ENCODE peak calls at places on chromosomes 16 and 17, in seven cellular contexts. M, T, Y, G, U, N and F are unnamed samples.

GRCh38 chr17:32998893-32999240 is 7.2 kb downstream of the SPACA3 start:
- DNase-seq in G (no peak), M (no peak), U (no peak), N (no peak), T (no peak), Y (no peak), F (peak; percentile 85)

GRCh38 chr17:28733346-28733745 is 4.8 kb downstream of the NEK8 start:
- DNase-seq in M (no peak), T (no peak), U (no peak), Y (no peak), N (no peak), G (no peak), F (no peak)

GRCh38 chr17:14942511-14943185 is 322.5 kb downstream of the PMP22 start:
- DNase-seq in T (no peak), Y (no peak), U (no peak), M (no peak), G (no peak), N (no peak), F (no peak)

GRCh38 chr16:78967948-78968347 is 632.6 kb downstream of the MAF start:
- DNase-seq in Y (no peak), G (no peak), T (no peak), M (no peak), U (no peak), N (no peak), F (no peak)

GRCh38 chr17:79324219-79324618 is 249.6 kb downstream of the ENGASE start:
- DNase-seq in G (no peak), U (no peak), T (no peak), Y (no peak), M (no peak), N (no peak), F (no peak)

GRCh38 chr17:39678340-39679116 is 9.3 kb downstream of the PGAP3 start:
- DNase-seq in N (no peak), M (no peak), T (no peak), U (peak; percentile 67), Y (no peak), G (no peak), F (no peak)

GRCh38 chr17:2955931-2956582 is 107.3 kb downstream of the OR1D5 start:
- DNase-seq in Y (no peak), M (no peak), N (no peak), U (peak; percentile 39), G (no peak), T (no peak), F (no peak)

GRCh38 chr16:6018848-6019489 is 921.4 kb upstream of the EEF2KMT start:
- DNase-seq in M (no peak), Y (no peak), G (peak; percentile 52), U (no peak), N (peak; percentile 29), T (no peak), F (no peak)

GRCh38 chr17:7208027-7208571 is 11.5 kb downstream of the DLG4 start:
- DNase-seq in T (no peak), N (no peak), Y (no peak), U (no peak), M (no peak), G (peak; percentile 71), F (no peak)

GRCh38 chr17:67157732-67158639 is 87.0 kb downstream of the HELZ start:
- DNase-seq in G (no peak), M (peak; percentile 41), U (peak; percentile 49), T (no peak), N (no peak), Y (peak; percentile 22), F (peak; percentile 64)

GRCh38 chr16:28179354-28179753 is 32.4 kb downstream of the XPO6 start:
- DNase-seq in U (no peak), N (no peak), Y (no peak), M (no peak), G (no peak), T (no peak), F (peak; percentile 12)

GRCh38 chr16:49734330-49734729 is 121.6 kb downstream of the ZNF423 start:
- DNase-seq in T (no peak), U (no peak), N (no peak), G (no peak), M (no peak), Y (no peak), F (no peak)

GRCh38 chr16:58638148-58639036 is 8.8 kb upstream of the CNOT1 start:
- DNase-seq in G (no peak), U (peak; percentile 61), T (no peak), Y (no peak), M (no peak), N (no peak), F (peak; percentile 87)

GRCh38 chr17:66222772-66223350 is 6.4 kb downstream of the APOH start:
- DNase-seq in U (no peak), M (no peak), T (no peak), Y (no peak), N (no peak), G (no peak), F (no peak)

GRCh38 chr16:1763521-1764511 is 7.5 kb downstream of the NME3 start:
- DNase-seq in M (no peak), U (no peak), Y (peak; percentile 63), N (no peak), T (no peak), G (peak; percentile 60), F (no peak)

GRCh38 chr17:76554131-76554530 is 14.3 kb downstream of the PRCD start:
- DNase-seq in U (no peak), Y (no peak), T (no peak), M (no peak), G (no peak), N (no peak), F (no peak)

GRCh38 chr16:11429823-11430222 is 84.6 kb downstream of the RMI2 start:
- DNase-seq in G (no peak), Y (no peak), U (peak; percentile 80), T (no peak), M (no peak), N (no peak), F (no peak)

GRCh38 chr16:85152414-85153030 is 40.2 kb upstream of the CIBAR2 start:
- DNase-seq in T (no peak), M (no peak), G (no peak), Y (no peak), U (no peak), N (no peak), F (peak; percentile 76)

GRCh38 chr17:78715876-78716275 is 66.2 kb downstream of the CYTH1 start:
- DNase-seq in U (no peak), T (no peak), G (no peak), Y (no peak), M (no peak), N (no peak), F (no peak)

GRCh38 chr17:17104494-17104893 is 62.2 kb downstream of the MPRIP start:
- DNase-seq in M (no peak), G (no peak), U (no peak), T (no peak), N (no peak), Y (peak; percentile 68), F (no peak)

GRCh38 chr16:57761301-57761700 is 25.7 kb downstream of the KATNB1 start:
- DNase-seq in M (no peak), Y (no peak), N (no peak), T (no peak), U (no peak), G (no peak), F (no peak)